ENCODE peak calls at places on chromosomes 11 and 22, in seven cellular contexts. N is H1, W is stomach, C is tibial nerve, O is A549, M is transverse colon, G is ovary. Y is an unnamed sample. For H3K4me1, the result is how much of the 10 kb centered on the place peaks cover.

GRCh38 chr11:75140269-75141138 is 10.4 kb upstream of the SLCO2B1 start:
- DNase-seq in M (peak), C (peak), W (peak), N (peak), G (no peak), O (peak), Y (peak)

GRCh38 chr22:36330655-36331305 is 57.0 kb downstream of the MYH9 start:
- DNase-seq in O (no peak), W (no peak), G (no peak), N (no peak), C (no peak), M (no peak), Y (no peak)

GRCh38 chr11:68579455-68579854 is 104.9 kb upstream of the GAL start:
- DNase-seq in M (no peak), W (no peak), C (no peak), O (no peak), G (no peak), N (no peak), Y (no peak)

GRCh38 chr22:42079319-42080251 is at the start of gene SMDT1:
- DNase-seq in N (peak), W (peak), C (peak), G (peak), O (peak), M (peak), Y (peak)

GRCh38 chr11:1060885-1061616 is 13.6 kb upstream of the MUC2 start:
- DNase-seq in G (peak), W (peak), N (no peak), O (peak), M (peak), C (peak), Y (no peak)

GRCh38 chr22:35192121-35192918 is 65.0 kb upstream of the HMGXB4 start:
- DNase-seq in W (no peak), C (no peak), M (no peak), G (no peak), N (no peak), O (no peak), Y (no peak)

GRCh38 chr22:29387921-29388758 is at the start of gene AP1B1:
- DNase-seq in O (peak), N (peak), W (peak), G (peak), C (peak), M (peak), Y (peak)

GRCh38 chr22:36937319-36938027 is 24.0 kb downstream of the CSF2RB start:
- DNase-seq in C (no peak), O (no peak), G (no peak), W (no peak), N (no peak), M (no peak), Y (peak)

GRCh38 chr11:67300756-67301312 is 2.5 kb upstream of the SSH3 start:
- DNase-seq in M (peak), O (no peak), N (no peak), C (peak), W (no peak), G (no peak), Y (peak)

GRCh38 chr11:119319702-119320592 is 3.0 kb upstream of the MCAM start:
- DNase-seq in N (no peak), O (no peak), W (no peak), C (no peak), M (no peak), G (no peak), Y (no peak)

GRCh38 chr11:20647976-20648565 is 21.3 kb upstream of the NELL1 start:
- DNase-seq in C (peak), O (peak), G (no peak), N (peak), W (peak), M (peak), Y (no peak)

GRCh38 chr11:69654001-69654659 is 13.2 kb downstream of the CCND1 start:
- DNase-seq in M (no peak), N (no peak), C (no peak), G (no peak), W (no peak), O (peak), Y (peak)

GRCh38 chr22:20002661-20003060 is 14.0 kb downstream of the ARVCF start:
- DNase-seq in G (no peak), M (no peak), O (no peak), C (no peak), N (no peak), W (no peak), Y (no peak)

GRCh38 chr22:32334640-32335365 is 22.9 kb upstream of the RFPL3 start:
- DNase-seq in M (no peak), C (no peak), O (no peak), N (peak), W (peak), G (no peak), Y (no peak)

GRCh38 chr11:106187860-106188456 is 110.5 kb downstream of the AASDHPPT start:
- DNase-seq in M (no peak), W (no peak), C (no peak), G (no peak), N (no peak), O (no peak), Y (no peak)

GRCh38 chr11:69880803-69881445 is 61.7 kb upstream of the FGF3 start:
- DNase-seq in C (no peak), W (no peak), N (no peak), G (no peak), O (no peak), M (no peak), Y (peak)

DNA sequence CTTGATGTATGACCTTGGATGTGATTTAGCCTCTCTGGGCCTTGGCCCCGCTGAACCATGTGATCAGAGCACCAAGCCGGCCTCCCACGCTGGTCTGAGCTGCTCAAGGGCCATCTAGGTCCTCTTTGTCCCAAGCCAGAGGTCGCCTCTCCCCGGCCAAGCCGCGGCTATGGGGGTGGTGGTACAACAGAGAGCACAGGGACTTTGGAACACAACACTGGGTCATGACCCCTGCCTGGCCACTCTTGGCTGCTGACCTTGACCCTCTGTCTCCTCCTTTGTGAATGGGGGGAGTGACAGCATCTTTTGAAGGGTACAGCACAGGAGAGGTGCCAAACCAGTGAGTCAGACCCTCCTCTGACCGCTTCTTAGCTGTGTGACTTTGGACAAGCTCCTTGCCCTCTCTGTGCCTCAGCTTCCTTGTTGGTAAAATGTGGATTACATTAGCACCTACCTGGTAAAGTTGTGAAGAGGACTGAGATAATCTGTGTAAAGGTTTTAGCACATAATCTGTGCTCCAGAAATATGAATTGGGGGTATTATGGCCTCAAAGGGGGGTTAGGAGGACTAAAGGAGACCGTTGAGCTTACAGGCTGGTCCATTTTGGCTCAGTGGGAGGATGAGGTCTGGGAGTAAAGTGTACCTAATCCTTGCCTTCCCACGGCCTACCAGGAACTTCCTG is 4.7 kb downstream of the SCYL1 start:
- DNase-seq in O (no peak), N (no peak), M (no peak), C (no peak), G (peak), W (no peak), Y (peak)
- TF ChIP-seq EP300 in O (no peak), N (no peak), M (no peak), C (no peak), G (no peak), W (no peak), Y (no peak)

DNA sequence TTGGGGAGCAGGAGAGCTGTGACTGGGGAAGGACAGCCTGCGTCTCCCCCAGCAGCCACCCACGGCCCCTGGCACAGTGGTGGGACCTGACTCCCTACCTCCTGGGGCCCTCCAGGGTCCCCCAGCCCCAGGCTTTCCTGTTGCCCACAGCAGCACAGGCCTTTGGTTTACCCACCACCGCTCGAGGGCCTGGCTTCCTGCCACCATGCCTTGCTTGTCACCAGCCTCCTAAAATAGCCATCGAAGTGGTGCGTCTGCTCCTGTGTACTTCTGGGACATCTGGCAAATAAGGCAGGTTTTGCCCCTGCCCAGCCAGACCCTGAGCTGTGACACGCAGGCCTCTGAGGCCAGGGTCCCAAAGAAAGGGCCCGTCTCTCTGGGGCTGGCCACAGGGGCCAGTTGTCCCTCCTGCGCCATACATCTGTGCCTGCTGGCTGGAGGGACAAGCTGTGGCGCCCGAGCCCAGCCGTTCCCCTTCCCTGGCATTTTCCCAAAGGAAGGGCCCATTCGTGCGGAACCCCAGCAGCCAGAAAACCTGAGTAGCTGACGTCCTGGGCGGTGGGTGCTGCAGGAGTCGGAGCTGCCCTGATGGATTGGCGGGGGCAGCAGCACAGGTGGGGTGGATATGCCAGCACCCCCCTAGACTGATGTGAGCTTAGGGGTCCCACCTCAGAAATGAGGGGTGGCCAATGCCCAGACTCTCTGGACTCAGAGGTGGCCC is 14.6 kb downstream of the PHLDA2 start:
- DNase-seq in N (no peak), M (no peak), O (no peak), W (peak), G (no peak), C (no peak), Y (peak)
- H3K27ac ChIP-seq in N (no peak), M (no peak), O (no peak), W (no peak), G (no peak), C (no peak), Y (no peak)

GRCh38 chr11:2096919-2097301 is 42.3 kb downstream of the IGF2 start:
- DNase-seq in W (no peak), G (no peak), C (peak), M (no peak), O (no peak), N (no peak), Y (peak)

GRCh38 chr11:2096001-2096918 is 42.9 kb downstream of the IGF2 start:
- DNase-seq in M (no peak), C (no peak), W (no peak), N (no peak), O (no peak), G (no peak), Y (no peak)

GRCh38 chr11:2095198-2095520 is 44.0 kb downstream of the IGF2 start:
- DNase-seq in C (no peak), N (no peak), G (no peak), M (no peak), O (no peak), W (no peak), Y (no peak)

GRCh38 chr11:2094354-2095197 is 44.6 kb downstream of the IGF2 start:
- DNase-seq in W (no peak), G (no peak), C (no peak), N (no peak), O (no peak), M (no peak), Y (no peak)

GRCh38 chr11:2095542-2095941 is 43.6 kb downstream of the IGF2 start:
- DNase-seq in N (no peak), C (no peak), O (no peak), G (no peak), M (no peak), W (no peak), Y (no peak)
- H3K4me1 ChIP-seq in N (under half), C (half or more), O (under half), G (under half), M (under half), W (half or more), Y (under half)

DNA sequence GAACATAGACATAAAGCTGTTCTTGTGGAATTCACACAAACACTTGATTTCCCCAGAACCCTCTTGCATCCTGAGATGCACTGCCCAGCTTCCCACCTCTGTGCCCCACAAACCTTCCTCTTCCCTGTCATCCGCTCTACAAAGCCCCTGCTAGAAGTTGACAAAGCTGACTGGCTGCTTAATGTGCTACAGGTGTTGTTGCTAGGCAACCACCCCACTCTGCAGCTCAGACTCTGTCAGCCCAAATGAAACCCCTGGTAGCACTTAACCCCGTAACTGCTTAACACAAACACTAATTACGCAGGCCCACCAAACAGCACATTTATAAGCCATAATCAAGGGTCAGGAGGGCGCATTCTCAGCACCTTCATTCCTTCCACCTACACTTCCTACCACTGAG is 172.0 kb upstream of the CADM1 start:
- DNase-seq in G (no peak), W (no peak), M (no peak), C (no peak), O (no peak), N (no peak), Y (no peak)
- TF ChIP-seq EP300 in G (no peak), W (no peak), M (no peak), C (no peak), O (no peak), N (no peak), Y (no peak)

GRCh38 chr11:65917434-65918210 is 1.2 kb downstream of the C11orf68 start:
- DNase-seq in M (no peak), N (no peak), G (no peak), C (no peak), O (no peak), W (no peak), Y (no peak)

GRCh38 chr11:65920035-65920802 is 993 bp downstream of the DRAP1 start:
- DNase-seq in G (no peak), C (no peak), N (no peak), W (no peak), O (no peak), M (peak), Y (no peak)

GRCh38 chr11:65919151-65920034 is at the start of gene DRAP1:
- DNase-seq in O (peak), C (peak), W (peak), N (peak), M (peak), G (peak), Y (peak)

GRCh38 chr11:65917077-65917433 is 1.8 kb downstream of the C11orf68 start:
- DNase-seq in M (no peak), C (no peak), W (no peak), O (no peak), G (no peak), N (no peak), Y (no peak)

DNA sequence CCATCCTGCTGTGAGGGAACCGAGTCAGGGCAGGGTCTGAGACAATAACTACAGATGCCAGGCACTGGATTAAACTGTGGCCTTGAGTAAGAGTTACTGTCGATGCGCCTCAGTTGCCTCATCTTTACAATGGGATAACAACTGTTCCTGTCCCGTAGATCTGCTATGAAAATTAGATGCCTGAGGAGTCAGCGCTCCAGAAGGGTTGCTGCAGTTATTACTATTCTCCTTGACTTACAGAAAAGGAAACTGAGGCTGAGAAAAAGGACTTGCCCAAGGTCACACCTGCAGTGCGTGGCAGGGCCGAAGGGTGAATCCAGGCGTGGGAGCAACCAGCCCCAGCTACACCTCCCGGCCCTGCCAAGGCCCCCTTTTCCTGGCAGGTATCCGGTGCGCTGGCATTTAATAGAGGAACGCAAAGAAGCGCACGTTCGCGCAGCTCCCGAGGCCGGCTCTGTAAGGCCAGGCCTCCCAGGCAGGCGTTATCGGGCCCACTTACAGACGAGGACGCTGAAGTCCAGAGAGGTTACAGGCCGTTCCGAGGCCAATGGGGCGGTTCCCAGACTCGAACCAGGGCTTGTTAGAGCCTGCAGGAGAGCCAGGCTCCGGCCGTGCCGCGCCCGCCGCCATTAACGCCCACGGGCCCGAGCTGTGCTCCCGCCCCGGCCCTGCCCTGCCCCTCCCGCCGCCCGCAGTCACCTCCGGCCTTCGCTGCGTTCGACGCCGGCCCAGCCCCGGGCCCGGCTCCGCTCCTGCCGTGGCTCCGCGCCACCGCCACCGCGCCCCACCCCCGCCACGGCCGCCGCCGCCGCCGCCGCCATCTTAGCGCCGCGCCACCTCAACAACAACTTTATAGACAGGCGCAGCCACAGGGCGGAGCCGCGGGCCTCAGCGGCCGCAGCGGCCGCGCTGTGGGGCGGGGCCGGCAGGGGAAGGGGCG is at the start of gene C11orf68:
- DNase-seq in N (peak), M (no peak), G (no peak), W (peak), O (no peak), C (no peak), Y (no peak)
- H3K27ac ChIP-seq in N (peak), M (peak), G (peak), W (peak), O (peak), C (peak), Y (peak)

GRCh38 chr11:73318501-73319011 is 10.5 kb downstream of the ARHGEF17 start:
- DNase-seq in G (no peak), C (no peak), M (no peak), O (no peak), W (no peak), N (no peak), Y (peak)
- H3K4me1 ChIP-seq in G (under half), C (half or more), M (half or more), O (under half), W (half or more), N (under half), Y (half or more)

DNA sequence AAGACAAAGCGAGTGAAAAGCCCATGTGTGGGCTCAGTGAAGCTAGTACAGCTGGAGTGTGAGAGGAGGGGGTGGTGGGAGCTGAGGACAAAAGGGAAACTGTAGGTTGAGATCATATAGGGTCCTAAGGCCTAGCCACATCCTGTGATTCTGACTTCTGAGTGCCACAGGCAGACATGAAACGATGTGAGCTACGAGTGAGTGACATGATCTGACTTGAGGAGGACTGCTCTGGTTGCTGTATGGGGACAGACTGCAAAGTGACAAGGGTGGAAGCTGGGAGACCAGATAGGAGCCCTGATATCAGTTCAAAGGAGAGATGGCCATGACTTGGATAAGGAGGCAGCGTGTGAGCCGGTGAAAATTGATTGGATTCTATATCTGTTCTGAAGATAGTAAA is 85.4 kb downstream of the MICAL2 start:
- DNase-seq in N (no peak), C (no peak), O (no peak), M (no peak), W (no peak), G (no peak), Y (no peak)
- TF ChIP-seq EP300 in N (no peak), C (no peak), O (no peak), M (no peak), W (no peak), G (no peak), Y (no peak)

DNA sequence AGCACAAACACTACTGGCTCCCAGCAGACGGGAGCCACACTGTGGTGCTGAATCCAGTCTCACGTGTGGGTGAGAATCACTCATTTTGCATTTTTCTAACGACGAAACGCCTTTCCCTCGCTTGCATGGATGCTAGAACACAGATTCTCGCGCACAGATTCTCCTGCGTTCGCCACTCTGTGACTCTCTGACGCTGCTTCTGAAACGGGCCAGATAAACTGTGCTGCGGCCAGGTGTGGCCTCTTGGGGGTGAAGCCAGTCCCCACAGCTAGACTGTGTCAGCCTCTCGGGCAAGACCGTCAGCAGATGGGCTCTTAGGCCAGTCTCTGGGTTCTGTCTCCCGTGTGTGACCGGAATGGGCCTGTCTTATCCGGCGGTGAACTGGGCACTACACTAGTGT is 44.6 kb downstream of the TRMU start:
- DNase-seq in O (no peak), M (no peak), G (no peak), N (no peak), C (no peak), W (no peak), Y (no peak)
- H3K27ac ChIP-seq in O (peak), M (peak), G (no peak), N (no peak), C (no peak), W (peak), Y (peak)